ENCODE peak calls at places on chromosomes 2 and 18, in seven cellular contexts. L is body of pancreas, C is AG09319, H is GM10248, V is astrocyte of the spinal cord, K is mesothelial cell of epicardium, A is heart right ventricle. Y is an unnamed sample.

GRCh38 chr2:199366406-199366805 is 91.3 kb downstream of the SATB2 start:
- DNase-seq in L (no peak), C (no peak), H (no peak), V (no peak), K (no peak), A (no peak), Y (no peak)

GRCh38 chr2:80111185-80111584 is 193.4 kb downstream of the LRRTM1 start:
- DNase-seq in L (no peak), C (no peak), H (no peak), V (no peak), K (no peak), A (no peak), Y (no peak)

GRCh38 chr18:48295586-48296311 is 113.4 kb downstream of the ZBTB7C start:
- DNase-seq in L (no peak), C (no peak), H (no peak), V (no peak), K (peak), A (no peak), Y (no peak)

GRCh38 chr2:47015730-47016129 is 100.1 kb upstream of the MCFD2 start:
- DNase-seq in L (no peak), C (no peak), H (no peak), V (no peak), K (no peak), A (no peak), Y (no peak)

GRCh38 chr2:121696410-121696930 is 40.2 kb downstream of the NIFK start:
- DNase-seq in L (no peak), C (no peak), H (no peak), V (no peak), K (no peak), A (no peak), Y (no peak)

GRCh38 chr2:19127616-19128015 is 230.8 kb downstream of the OSR1 start:
- DNase-seq in L (peak), C (no peak), H (no peak), V (no peak), K (no peak), A (no peak), Y (no peak)

GRCh38 chr18:3192286-3192685 is 27.5 kb downstream of the MYOM1 start:
- DNase-seq in L (no peak), C (no peak), H (no peak), V (no peak), K (no peak), A (no peak), Y (no peak)

GRCh38 chr2:110858135-110858737 is 125.9 kb downstream of the ACOXL start:
- DNase-seq in L (no peak), C (no peak), H (peak), V (no peak), K (no peak), A (no peak), Y (no peak)

GRCh38 chr2:46504685-46505559 is 25.6 kb downstream of the TMEM247 start:
- DNase-seq in L (no peak), C (no peak), H (no peak), V (no peak), K (peak), A (no peak), Y (no peak)

GRCh38 chr2:86634352-86634751 is 10.7 kb upstream of the RNF103 start:
- DNase-seq in L (no peak), C (no peak), H (no peak), V (no peak), K (no peak), A (no peak), Y (no peak)

GRCh38 chr2:105789745-105790466 is 45.2 kb downstream of the NCK2 start:
- DNase-seq in L (no peak), C (no peak), H (peak), V (peak), K (no peak), A (peak), Y (peak)

GRCh38 chr2:236717120-236717519 is 147.5 kb downstream of the ACKR3 start:
- DNase-seq in L (no peak), C (no peak), H (no peak), V (no peak), K (no peak), A (no peak), Y (no peak)

GRCh38 chr18:12656671-12657047 is 1.2 kb downstream of the SPIRE1 start:
- DNase-seq in L (no peak), C (no peak), H (no peak), V (peak), K (no peak), A (no peak), Y (no peak)

GRCh38 chr18:79899609-79900435 is 51.6 kb downstream of the SLC66A2 start:
- DNase-seq in L (peak), C (no peak), H (no peak), V (no peak), K (peak), A (no peak), Y (no peak)

GRCh38 chr18:54506516-54507261 is 84.4 kb upstream of the DYNAP start:
- DNase-seq in L (no peak), C (no peak), H (no peak), V (no peak), K (no peak), A (no peak), Y (no peak)

GRCh38 chr2:36356199-36356989 is 816 bp downstream of the CRIM1 start:
- DNase-seq in L (peak), C (no peak), H (peak), V (no peak), K (peak), A (peak), Y (no peak)

GRCh38 chr2:230947908-230948365 is 22.9 kb upstream of the GPR55 start:
- DNase-seq in L (no peak), C (no peak), H (peak), V (no peak), K (no peak), A (no peak), Y (no peak)

GRCh38 chr2:94982156-94982555 is 43.4 kb upstream of the MAL start:
- DNase-seq in L (no peak), C (no peak), H (no peak), V (no peak), K (no peak), A (no peak), Y (no peak)

GRCh38 chr2:241154915-241155314 is 4.6 kb downstream of the PPP1R7 start:
- DNase-seq in L (no peak), C (no peak), H (no peak), V (peak), K (no peak), A (no peak), Y (no peak)

GRCh38 chr2:234556848-234557573 is 60.1 kb upstream of the ARL4C start:
- DNase-seq in L (no peak), C (no peak), H (no peak), V (peak), K (no peak), A (no peak), Y (no peak)

GRCh38 chr18:58654896-58655614 is 16.2 kb upstream of the MALT1 start:
- DNase-seq in L (no peak), C (no peak), H (no peak), V (no peak), K (no peak), A (no peak), Y (no peak)

GRCh38 chr2:238130696-238131628 is 7.5 kb upstream of the KLHL30 start:
- DNase-seq in L (peak), C (no peak), H (no peak), V (no peak), K (no peak), A (no peak), Y (no peak)
- TF ChIP-seq CTCF in L (no peak), C (no peak), H (no peak), V (no peak), K (no peak), A (no peak), Y (no peak)

GRCh38 chr18:63975632-63976031 is 5.8 kb downstream of the SERPINB8 start:
- DNase-seq in L (no peak), C (no peak), H (no peak), V (no peak), K (no peak), A (no peak), Y (no peak)

GRCh38 chr18:63971320-63972071 is 1.6 kb downstream of the SERPINB8 start:
- DNase-seq in L (no peak), C (no peak), H (no peak), V (no peak), K (no peak), A (no peak), Y (no peak)

GRCh38 chr18:63970803-63971191 is 916 bp downstream of the SERPINB8 start:
- DNase-seq in L (peak), C (no peak), H (no peak), V (no peak), K (peak), A (peak), Y (peak)

GRCh38 chr18:63977040-63977439 is 7.2 kb downstream of the SERPINB8 start:
- DNase-seq in L (no peak), C (no peak), H (no peak), V (no peak), K (no peak), A (no peak), Y (no peak)

GRCh38 chr18:63974991-63975390 is 5.1 kb downstream of the SERPINB8 start:
- DNase-seq in L (no peak), C (no peak), H (no peak), V (peak), K (no peak), A (no peak), Y (no peak)
- TF ChIP-seq CTCF in L (peak), C (peak), H (peak), V (peak), K (no peak), A (peak), Y (no peak)

GRCh38 chr2:38557217-38557616 is 45.5 kb downstream of the HNRNPLL start:
- DNase-seq in L (no peak), C (no peak), H (no peak), V (no peak), K (no peak), A (no peak), Y (no peak)

GRCh38 chr2:38553554-38553953 is 49.2 kb downstream of the HNRNPLL start:
- DNase-seq in L (no peak), C (no peak), H (no peak), V (no peak), K (no peak), A (no peak), Y (no peak)

GRCh38 chr2:38556007-38556801 is 46.5 kb downstream of the HNRNPLL start:
- DNase-seq in L (no peak), C (no peak), H (no peak), V (no peak), K (no peak), A (no peak), Y (no peak)

GRCh38 chr2:38552259-38552658 is 50.5 kb downstream of the HNRNPLL start:
- DNase-seq in L (no peak), C (no peak), H (no peak), V (no peak), K (no peak), A (no peak), Y (no peak)

DNA sequence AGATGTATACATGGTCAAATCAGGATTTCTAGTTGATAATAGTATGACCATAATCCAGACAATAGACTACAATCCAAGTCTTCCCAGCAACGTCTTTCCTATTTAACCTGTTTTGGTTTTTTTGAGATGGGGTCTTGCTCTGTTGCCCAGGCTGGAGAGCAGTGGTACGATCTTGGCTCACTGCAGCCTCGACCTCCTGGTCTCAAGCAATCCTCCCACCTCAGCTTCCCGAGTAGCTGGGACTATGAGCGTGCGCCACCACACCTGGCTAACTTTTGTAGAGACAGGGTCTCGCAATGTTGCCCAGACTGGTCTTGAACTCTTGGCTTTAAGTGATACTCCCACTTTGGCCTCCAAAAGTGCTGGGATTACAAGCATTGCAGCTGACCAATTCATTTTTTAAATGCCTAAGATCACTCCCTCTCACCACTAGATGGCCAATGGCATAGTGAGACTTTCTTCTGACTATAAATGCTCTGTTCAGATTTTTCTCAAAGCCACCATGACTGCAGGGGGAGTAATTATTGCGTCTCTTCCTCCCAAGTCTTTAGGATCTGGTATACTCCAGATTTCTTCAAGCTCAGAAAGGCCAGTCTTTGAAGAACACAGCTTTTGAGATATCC is 47.6 kb downstream of the HNRNPLL start:
- DNase-seq in L (no peak), C (no peak), H (no peak), V (peak), K (no peak), A (no peak), Y (no peak)
- TF ChIP-seq CTCF in L (peak), C (peak), H (peak), V (peak), K (peak), A (no peak), Y (peak)

DNA sequence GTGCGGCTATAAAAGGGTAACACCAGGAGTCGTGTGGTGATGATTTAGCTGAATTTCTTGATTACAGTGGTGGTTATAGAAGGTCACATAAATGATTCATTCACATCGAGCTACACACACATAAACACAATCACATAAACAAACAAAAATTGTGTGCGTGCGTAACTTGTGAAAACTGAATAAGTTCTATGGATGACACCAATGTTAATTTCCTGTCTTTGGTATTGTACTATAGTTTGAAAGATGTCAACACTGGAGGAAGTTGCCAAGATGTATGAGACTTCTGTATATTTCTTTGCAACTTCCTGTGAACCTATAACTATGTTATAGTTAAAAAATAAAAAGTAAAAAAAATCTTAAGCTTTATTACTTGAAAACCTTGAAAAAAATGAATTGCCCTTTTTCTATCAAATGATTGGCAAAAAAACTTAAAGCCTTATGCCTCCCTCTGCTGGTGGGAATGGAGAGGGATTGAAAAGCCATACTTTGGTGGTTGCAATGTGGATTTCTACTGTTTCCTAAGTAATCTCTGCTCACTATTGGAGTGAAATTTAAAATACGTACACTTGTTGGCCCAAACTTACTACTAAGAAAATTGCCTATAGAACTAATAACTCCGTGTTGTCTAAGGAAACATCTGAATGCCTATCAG is 227.7 kb downstream of the RPIA start:
- DNase-seq in L (no peak), C (no peak), H (no peak), V (peak), K (no peak), A (no peak), Y (peak)
- TF ChIP-seq CTCF in L (peak), C (peak), H (peak), V (peak), K (no peak), A (peak), Y (peak)

DNA sequence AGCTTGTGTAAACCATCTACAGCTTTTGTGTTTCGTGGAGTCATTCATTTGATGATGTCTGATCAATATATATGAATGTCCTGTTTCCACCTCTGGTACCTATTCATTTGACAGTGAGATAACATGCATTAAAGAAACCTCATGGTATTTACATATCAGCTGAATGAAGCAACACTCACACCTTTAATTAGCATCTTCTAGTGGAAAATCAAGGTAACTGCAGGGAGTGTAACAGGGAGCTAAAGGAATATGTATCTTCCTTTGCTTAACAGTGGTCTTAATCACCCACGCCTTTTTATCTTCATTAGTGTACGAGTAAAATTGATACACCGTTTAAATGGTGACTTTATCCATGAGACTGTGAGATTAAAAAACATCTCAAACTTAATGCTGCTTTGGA is 15.6 kb downstream of the SLC39A10 start:
- DNase-seq in L (no peak), C (no peak), H (no peak), V (no peak), K (no peak), A (no peak), Y (peak)
- TF ChIP-seq CTCF in L (no peak), C (no peak), H (no peak), V (no peak), K (no peak), A (no peak), Y (no peak)

DNA sequence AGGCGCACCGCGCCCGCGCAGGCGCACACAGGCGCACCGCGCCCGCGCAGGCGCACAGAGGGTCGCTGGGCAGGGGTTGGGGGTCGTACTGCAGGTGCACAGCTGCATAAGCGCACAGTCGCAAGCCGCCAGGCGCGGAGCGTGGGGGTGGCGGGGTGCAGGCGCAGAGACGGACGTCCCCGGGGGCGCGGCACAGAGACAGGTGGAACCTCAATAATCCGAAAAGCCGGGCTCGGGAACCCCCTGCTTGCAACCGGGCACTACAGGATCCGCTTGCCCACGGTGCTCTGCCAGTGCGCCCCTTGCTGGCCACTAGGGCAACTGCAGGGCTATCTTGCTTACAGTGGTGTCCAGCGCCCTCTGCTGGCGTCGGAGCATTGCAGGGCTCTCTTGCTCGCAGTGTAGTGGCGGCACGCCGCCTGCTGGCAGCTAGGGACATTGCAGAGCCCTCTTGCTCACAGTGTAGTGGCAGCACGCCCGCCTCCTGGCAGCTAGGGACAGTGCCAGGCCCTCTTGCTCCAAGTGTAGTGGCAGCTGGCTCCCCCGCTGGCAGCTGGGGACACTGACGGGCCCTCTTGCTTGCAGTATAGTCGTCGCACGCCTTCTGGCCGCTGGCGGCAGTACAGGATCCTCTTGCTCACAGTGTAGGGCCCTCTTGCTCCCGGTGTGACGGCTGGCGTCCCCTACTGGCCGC is 34.9 kb downstream of the FAM110C start:
- DNase-seq in L (peak), C (no peak), H (no peak), V (peak), K (peak), A (peak), Y (no peak)
- TF ChIP-seq CTCF in L (peak), C (peak), H (peak), V (peak), K (peak), A (peak), Y (peak)

GRCh38 chr2:162732946-162733698 is 105.4 kb downstream of the KCNH7 start:
- DNase-seq in L (peak), C (no peak), H (no peak), V (peak), K (no peak), A (no peak), Y (peak)
- TF ChIP-seq CTCF in L (no peak), C (no peak), H (no peak), V (no peak), K (no peak), A (no peak), Y (no peak)

GRCh38 chr2:3195865-3196504 is 181.6 kb downstream of the EIPR1 start:
- DNase-seq in L (no peak), C (no peak), H (no peak), V (no peak), K (no peak), A (no peak), Y (no peak)

GRCh38 chr2:3199660-3200345 is 177.8 kb downstream of the EIPR1 start:
- DNase-seq in L (no peak), C (no peak), H (no peak), V (no peak), K (no peak), A (no peak), Y (no peak)

GRCh38 chr2:3196716-3197115 is 180.9 kb downstream of the EIPR1 start:
- DNase-seq in L (no peak), C (no peak), H (no peak), V (no peak), K (no peak), A (no peak), Y (no peak)

GRCh38 chr2:3197308-3197707 is 180.3 kb downstream of the EIPR1 start:
- DNase-seq in L (no peak), C (no peak), H (no peak), V (no peak), K (no peak), A (no peak), Y (no peak)

GRCh38 chr2:3198119-3198518 is 179.5 kb downstream of the EIPR1 start:
- DNase-seq in L (no peak), C (no peak), H (no peak), V (no peak), K (no peak), A (no peak), Y (no peak)
- TF ChIP-seq CTCF in L (no peak), C (no peak), H (peak), V (peak), K (no peak), A (no peak), Y (no peak)

Y was measured in RWPE1.